ENCODE peak calls at places on chromosomes 7 and 10, in nine cellular contexts. X, S, I, J, Z, P, D, N and Y are unnamed samples.

GRCh38 chr10:120387326-120387725 is 69.7 kb upstream of the PLPP4 start:
- DNase-seq in X (no peak), P (no peak), N (no peak), D (no peak), I (no peak), Z (no peak), J (peak; percentile 49), S (peak; percentile 37), Y (no peak)

GRCh38 chr7:107173691-107174406 is 5.0 kb downstream of the HBP1 start:
- DNase-seq in P (no peak), D (no peak), S (no peak), I (peak; percentile 43), Z (no peak), J (no peak), N (no peak), X (no peak), Y (no peak)

GRCh38 chr10:78805176-78805575 is 263.6 kb upstream of the ZMIZ1 start:
- DNase-seq in S (peak; percentile 100), Z (peak; percentile 42), J (peak; percentile 95), X (no peak), D (no peak), I (no peak), P (no peak), N (no peak), Y (peak; percentile 91)

GRCh38 chr10:64115913-64116643 is 594.9 kb downstream of the REEP3 start:
- DNase-seq in J (peak; percentile 28), P (peak; percentile 6), X (peak; percentile 7), Z (peak; percentile 48), D (no peak), S (no peak), N (no peak), I (peak; percentile 38), Y (no peak)

GRCh38 chr10:96442017-96442643 is 71.6 kb downstream of the TLL2 start:
- DNase-seq in X (no peak), N (no peak), S (no peak), I (no peak), P (no peak), D (no peak), J (no peak), Z (no peak), Y (no peak)

GRCh38 chr7:68613405-68613804 is 984.9 kb upstream of the AUTS2 start:
- DNase-seq in Z (no peak), I (no peak), J (no peak), S (no peak), P (no peak), X (no peak), D (no peak), N (no peak), Y (no peak)

GRCh38 chr10:35251373-35252100 is 84.8 kb upstream of the CCNY start:
- DNase-seq in Z (no peak), S (no peak), I (no peak), P (no peak), D (no peak), N (no peak), J (no peak), X (no peak), Y (no peak)

GRCh38 chr10:84140036-84140379 is 699 bp downstream of the GHITM start:
- DNase-seq in N (peak; percentile 1), I (no peak), X (no peak), P (no peak), J (peak; percentile 9), S (no peak), D (no peak), Z (no peak), Y (no peak)

GRCh38 chr7:41085244-41085643 is 617.6 kb downstream of the INHBA start:
- DNase-seq in S (no peak), X (no peak), P (no peak), Z (no peak), I (no peak), D (no peak), N (no peak), J (peak; percentile 22), Y (peak; percentile 42)

GRCh38 chr10:80580811-80581468 is 43.2 kb downstream of the SH2D4B start:
- DNase-seq in I (no peak), D (no peak), X (no peak), N (no peak), Z (peak; percentile 6), P (no peak), S (no peak), J (no peak), Y (no peak)

GRCh38 chr10:35910234-35910633 is 268.1 kb upstream of the FZD8 start:
- DNase-seq in X (no peak), I (no peak), N (no peak), D (no peak), Z (no peak), P (no peak), S (peak; percentile 50), J (peak; percentile 83), Y (peak; percentile 46)

GRCh38 chr10:127145173-127145572 is 51.2 kb downstream of the INSYN2A start:
- DNase-seq in S (no peak), J (peak; percentile 63), D (no peak), P (peak; percentile 13), X (no peak), N (no peak), I (no peak), Z (no peak), Y (peak; percentile 56)

GRCh38 chr7:5831196-5831595 is 49.4 kb upstream of the OCM start:
- DNase-seq in N (no peak), J (peak; percentile 49), P (no peak), I (no peak), S (no peak), X (peak; percentile 33), D (no peak), Z (no peak), Y (no peak)